ENCODE peak calls at places on chromosome 1, in six cellular contexts. E is tibial nerve; X is upper lobe of right lung; Y is sigmoid colon; J is left ventricle myocardium inferior; C is CD4-positive, CD25-positive, alpha-beta regulatory T cell. A is an unnamed sample.

GRCh38 chr1:47210666-47211065 is 20.8 kb upstream of the PDZK1IP1 start:
- DNase-seq in E (no peak), X (no peak), Y (peak), J (no peak), C (no peak), A (no peak)

GRCh38 chr1:61606448-61607312 is 118.3 kb downstream of the TM2D1 start:
- DNase-seq in E (peak), X (no peak), Y (peak), J (peak), C (no peak), A (peak)

GRCh38 chr1:66339944-66340343 is 194.0 kb upstream of the SGIP1 start:
- DNase-seq in E (no peak), X (no peak), Y (no peak), J (no peak), C (no peak), A (no peak)

GRCh38 chr1:232280910-232281309 is 349.0 kb downstream of the SIPA1L2 start:
- DNase-seq in E (no peak), X (no peak), Y (no peak), J (no peak), C (no peak), A (no peak)

GRCh38 chr1:44721521-44722361 is 9.2 kb downstream of the RNU5D-1 start:
- DNase-seq in E (no peak), X (peak), Y (peak), J (peak), C (peak), A (peak)

GRCh38 chr1:191629836-191630235 is 528.4 kb upstream of the RGS18 start:
- DNase-seq in E (no peak), X (no peak), Y (no peak), J (no peak), C (no peak), A (no peak)

GRCh38 chr1:3061566-3061965 is 7.4 kb upstream of the PRDM16 start:
- DNase-seq in E (no peak), X (peak), Y (peak), J (no peak), C (no peak), A (no peak)

GRCh38 chr1:62076286-62076685 is 118.4 kb upstream of the L1TD1 start:
- DNase-seq in E (no peak), X (no peak), Y (no peak), J (no peak), C (no peak), A (no peak)

GRCh38 chr1:97334454-97334853 is 586.4 kb downstream of the DPYD start:
- DNase-seq in E (no peak), X (no peak), Y (no peak), J (no peak), C (no peak), A (peak)

GRCh38 chr1:71640131-71640530 is 559.3 kb upstream of the ZRANB2 start:
- DNase-seq in E (peak), X (no peak), Y (no peak), J (no peak), C (no peak), A (no peak)

GRCh38 chr1:192766009-192766625 is 42.7 kb upstream of the RGS2 start:
- DNase-seq in E (no peak), X (no peak), Y (no peak), J (no peak), C (no peak), A (peak)

GRCh38 chr1:176866011-176866410 is 298.5 kb downstream of the ASTN1 start:
- DNase-seq in E (no peak), X (no peak), Y (no peak), J (no peak), C (no peak), A (peak)

GRCh38 chr1:44812822-44813543 is 4.7 kb downstream of the BTBD19 start:
- DNase-seq in E (no peak), X (peak), Y (peak), J (peak), C (no peak), A (no peak)

GRCh38 chr1:90579212-90579802 is 137.8 kb downstream of the BARHL2 start:
- DNase-seq in E (no peak), X (no peak), Y (no peak), J (no peak), C (peak), A (no peak)

GRCh38 chr1:113677250-113678158 is 81.8 kb downstream of the PHTF1 start:
- DNase-seq in E (peak), X (no peak), Y (no peak), J (no peak), C (peak), A (no peak)

GRCh38 chr1:64963466-64963865 is 2.9 kb downstream of the JAK1 start:
- DNase-seq in E (no peak), X (no peak), Y (no peak), J (no peak), C (no peak), A (no peak)
- H3K4me3 ChIP-seq in E (no peak), X (no peak), Y (no peak), J (no peak), C (peak), A (no peak)

GRCh38 chr1:23594927-23595353 is 35.6 kb upstream of the ID3 start:
- DNase-seq in E (no peak), X (no peak), Y (no peak), J (no peak), C (no peak), A (no peak)
- H3K4me3 ChIP-seq in E (no peak), X (no peak), Y (no peak), J (no peak), C (no peak), A (no peak)

GRCh38 chr1:40945491-40945973 is 34.0 kb upstream of the CTPS1 start:
- DNase-seq in E (no peak), X (no peak), Y (no peak), J (no peak), C (no peak), A (no peak)
- H3K4me3 ChIP-seq in E (no peak), X (no peak), Y (no peak), J (no peak), C (no peak), A (no peak)

GRCh38 chr1:8076171-8076570 is 50.1 kb upstream of the ERRFI1 start:
- DNase-seq in E (no peak), X (no peak), Y (no peak), J (no peak), C (no peak), A (no peak)

GRCh38 chr1:8077120-8077573 is 51.0 kb upstream of the ERRFI1 start:
- DNase-seq in E (no peak), X (peak), Y (peak), J (peak), C (no peak), A (peak)

GRCh38 chr1:8070381-8070811 is 44.3 kb upstream of the ERRFI1 start:
- DNase-seq in E (no peak), X (no peak), Y (no peak), J (no peak), C (no peak), A (no peak)

GRCh38 chr1:8075511-8076051 is 49.5 kb upstream of the ERRFI1 start:
- DNase-seq in E (no peak), X (peak), Y (no peak), J (no peak), C (no peak), A (no peak)

GRCh38 chr1:8073116-8073855 is 47.2 kb upstream of the ERRFI1 start:
- DNase-seq in E (peak), X (no peak), Y (no peak), J (peak), C (no peak), A (no peak)
- H3K4me3 ChIP-seq in E (no peak), X (no peak), Y (no peak), J (no peak), C (no peak), A (no peak)

A was measured in MG63.